ENCODE peak calls at places on chromosomes 11 and 22, in seven cellular contexts. Q, Y, Z, W, U, A and P are unnamed samples.

GRCh38 chr22:25874327-25874726 is 132.3 kb downstream of the MYO18B start:
- DNase-seq in Q (no peak), Y (no peak), Z (no peak), W (no peak), U (no peak), A (no peak), P (no peak)

GRCh38 chr22:25382762-25383161 is 163.3 kb downstream of the CRYBB2 start:
- DNase-seq in Q (no peak), Y (no peak), Z (no peak), W (no peak), U (no peak), A (no peak), P (no peak)

GRCh38 chr11:34495724-34496377 is 17.7 kb downstream of the ELF5 start:
- DNase-seq in Q (no peak), Y (peak), Z (no peak), W (no peak), U (peak), A (no peak), P (no peak)

GRCh38 chr22:33867118-33867863 is 53.0 kb downstream of the LARGE1 start:
- DNase-seq in Q (no peak), Y (no peak), Z (no peak), W (no peak), U (peak), A (no peak), P (no peak)

GRCh38 chr11:90836031-90836430 is 613.2 kb upstream of the CHORDC1 start:
- DNase-seq in Q (no peak), Y (no peak), Z (no peak), W (no peak), U (no peak), A (no peak), P (no peak)

GRCh38 chr22:33188316-33188715 is 130.1 kb upstream of the SYN3 start:
- DNase-seq in Q (no peak), Y (no peak), Z (no peak), W (no peak), U (no peak), A (no peak), P (no peak)

GRCh38 chr11:12888525-12889158 is 120.5 kb upstream of the RASSF10 start:
- DNase-seq in Q (peak), Y (peak), Z (peak), W (peak), U (peak), A (no peak), P (peak)

GRCh38 chr11:70027451-70027850 is 50.7 kb upstream of the ANO1 start:
- DNase-seq in Q (peak), Y (no peak), Z (no peak), W (no peak), U (no peak), A (no peak), P (no peak)

GRCh38 chr22:20994128-20994901 is 7.6 kb downstream of the THAP7 start:
- DNase-seq in Q (no peak), Y (no peak), Z (no peak), W (no peak), U (no peak), A (no peak), P (no peak)

GRCh38 chr11:46617451-46618314 is at the start of gene ATG13:
- DNase-seq in Q (peak), Y (peak), Z (peak), W (peak), U (peak), A (no peak), P (peak)

GRCh38 chr11:107908211-107908610 is 20.0 kb upstream of the RAB39A start:
- DNase-seq in Q (no peak), Y (no peak), Z (no peak), W (no peak), U (no peak), A (no peak), P (no peak)

GRCh38 chr11:122285021-122285420 is 169.0 kb upstream of the BLID start:
- DNase-seq in Q (no peak), Y (no peak), Z (no peak), W (no peak), U (no peak), A (no peak), P (no peak)

GRCh38 chr11:32960553-32961164 is 55.0 kb upstream of the DEPDC7 start:
- DNase-seq in Q (no peak), Y (peak), Z (peak), W (peak), U (peak), A (peak), P (peak)

GRCh38 chr22:32904044-32904443 is 102.5 kb downstream of the TIMP3 start:
- DNase-seq in Q (no peak), Y (peak), Z (peak), W (peak), U (peak), A (no peak), P (peak)

GRCh38 chr11:76846441-76846840 is 14.3 kb upstream of the ACER3 start:
- DNase-seq in Q (no peak), Y (no peak), Z (no peak), W (no peak), U (no peak), A (no peak), P (no peak)

GRCh38 chr11:43934359-43935130 is 7.9 kb upstream of the C11orf96 start:
- DNase-seq in Q (no peak), Y (no peak), Z (no peak), W (no peak), U (no peak), A (no peak), P (no peak)

GRCh38 chr11:126948563-126948962 is 52.0 kb downstream of the KIRREL3 start:
- DNase-seq in Q (no peak), Y (no peak), Z (no peak), W (no peak), U (no peak), A (no peak), P (no peak)

GRCh38 chr11:73331138-73331916 is 23.3 kb downstream of the ARHGEF17 start:
- DNase-seq in Q (peak), Y (no peak), Z (peak), W (peak), U (peak), A (no peak), P (no peak)

GRCh38 chr11:129846508-129847335 is 31.1 kb downstream of the TMEM45B start:
- DNase-seq in Q (no peak), Y (no peak), Z (no peak), W (no peak), U (peak), A (peak), P (peak)

GRCh38 chr11:21582791-21583190 is 610.1 kb upstream of the ANO5 start:
- DNase-seq in Q (no peak), Y (no peak), Z (no peak), W (no peak), U (no peak), A (no peak), P (no peak)

GRCh38 chr11:7597620-7598019 is 75.7 kb downstream of the CYB5R2 start:
- DNase-seq in Q (no peak), Y (no peak), Z (no peak), W (no peak), U (no peak), A (no peak), P (peak)

GRCh38 chr11:10293423-10294288 is at the start of gene SBF2:
- DNase-seq in Q (peak), Y (no peak), Z (peak), W (peak), U (peak), A (no peak), P (peak)

GRCh38 chr11:130583866-130584265 is 135.4 kb downstream of the ADAMTS15 start:
- DNase-seq in Q (no peak), Y (no peak), Z (no peak), W (no peak), U (no peak), A (no peak), P (no peak)

GRCh38 chr22:50697667-50698506 is 25.3 kb downstream of the SHANK3 start:
- DNase-seq in Q (no peak), Y (no peak), Z (no peak), W (peak), U (no peak), A (no peak), P (no peak)

GRCh38 chr11:126546694-126547093 is 191.2 kb downstream of the ST3GAL4 start:
- DNase-seq in Q (no peak), Y (no peak), Z (no peak), W (no peak), U (no peak), A (no peak), P (no peak)

GRCh38 chr11:3050386-3051325 is 6.6 kb downstream of the CARS1 start:
- DNase-seq in Q (no peak), Y (no peak), Z (no peak), W (no peak), U (no peak), A (no peak), P (no peak)

GRCh38 chr11:76824980-76825725 is 35.6 kb upstream of the ACER3 start:
- DNase-seq in Q (no peak), Y (no peak), Z (peak), W (no peak), U (no peak), A (no peak), P (peak)

GRCh38 chr11:65182258-65183170 is 786 bp downstream of the CAPN1 start:
- DNase-seq in Q (no peak), Y (peak), Z (peak), W (no peak), U (peak), A (no peak), P (peak)

GRCh38 chr11:65183201-65183891 is 1.6 kb downstream of the CAPN1 start:
- DNase-seq in Q (no peak), Y (peak), Z (no peak), W (no peak), U (no peak), A (no peak), P (peak)

GRCh38 chr11:65185869-65186341 is 4.2 kb downstream of the CAPN1 start:
- DNase-seq in Q (peak), Y (no peak), Z (no peak), W (no peak), U (no peak), A (no peak), P (no peak)

GRCh38 chr11:65185166-65185565 is 3.4 kb downstream of the CAPN1 start:
- DNase-seq in Q (no peak), Y (no peak), Z (no peak), W (no peak), U (no peak), A (no peak), P (no peak)

DNA sequence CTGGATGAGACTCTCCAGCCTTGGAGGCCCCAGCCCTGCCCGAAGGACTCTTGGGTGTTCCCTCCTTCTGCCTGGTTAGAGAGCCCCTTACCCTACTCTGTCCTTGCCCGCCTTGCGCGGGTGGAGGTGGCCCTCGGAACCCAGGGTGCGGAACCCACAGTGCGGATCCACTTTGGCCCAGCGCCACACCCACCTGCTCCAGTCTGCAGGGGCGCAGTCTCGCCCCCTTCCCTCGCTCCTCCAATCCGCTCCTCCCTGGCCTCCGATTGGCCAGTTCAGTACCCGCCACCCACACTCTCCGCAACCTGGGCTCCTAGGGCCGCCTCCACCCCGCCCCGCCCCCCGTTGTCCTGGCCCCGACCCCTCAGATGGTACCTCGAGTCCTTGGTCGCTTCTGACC is 2.4 kb downstream of the CAPN1 start:
- DNase-seq in Q (peak), Y (no peak), Z (no peak), W (no peak), U (no peak), A (no peak), P (no peak)
- TF ChIP-seq JUND in Q (no peak), Y (no peak), Z (no peak), W (no peak), U (no peak), A (no peak), P (no peak)

GRCh38 chr11:11533057-11533456 is 88.7 kb downstream of the GALNT18 start:
- DNase-seq in Q (no peak), Y (no peak), Z (no peak), W (no peak), U (no peak), A (no peak), P (no peak)

GRCh38 chr11:11532574-11532973 is 89.2 kb downstream of the GALNT18 start:
- DNase-seq in Q (no peak), Y (no peak), Z (no peak), W (no peak), U (no peak), A (no peak), P (no peak)

GRCh38 chr11:11533751-11534150 is 88.1 kb downstream of the GALNT18 start:
- DNase-seq in Q (no peak), Y (no peak), Z (no peak), W (no peak), U (no peak), A (no peak), P (no peak)

GRCh38 chr11:11528986-11529385 is 92.8 kb downstream of the GALNT18 start:
- DNase-seq in Q (no peak), Y (no peak), Z (no peak), W (no peak), U (no peak), A (no peak), P (no peak)

DNA sequence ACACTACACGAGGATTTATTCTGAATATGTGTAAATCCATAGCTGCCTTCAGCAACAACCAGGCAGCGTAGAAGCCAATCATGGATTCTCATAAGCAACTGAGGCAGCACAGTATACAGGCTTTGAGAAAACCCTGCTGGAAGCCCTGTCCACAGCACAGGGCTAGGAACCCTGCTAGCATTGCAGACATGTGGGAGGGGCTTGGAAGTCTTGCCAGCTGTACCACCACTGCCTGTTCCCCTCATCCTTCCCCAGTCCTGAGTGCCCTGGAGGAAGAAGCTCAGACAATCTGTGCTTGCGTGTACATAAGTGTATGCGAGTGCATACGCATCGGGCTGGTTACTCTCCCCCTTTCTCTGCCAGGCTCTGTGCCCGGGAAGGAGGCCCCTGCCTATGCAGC is 90.7 kb downstream of the GALNT18 start:
- DNase-seq in Q (no peak), Y (no peak), Z (no peak), W (peak), U (no peak), A (no peak), P (no peak)
- TF ChIP-seq JUND in Q (no peak), Y (no peak), Z (no peak), W (no peak), U (no peak), A (no peak), P (no peak)

GRCh38 chr11:118911880-118912741 is 13.6 kb downstream of the BCL9L start:
- DNase-seq in Q (peak), Y (peak), Z (peak), W (no peak), U (peak), A (no peak), P (peak)

GRCh38 chr11:118914178-118914918 is 11.4 kb downstream of the BCL9L start:
- DNase-seq in Q (no peak), Y (no peak), Z (no peak), W (no peak), U (peak), A (no peak), P (no peak)

GRCh38 chr11:118913411-118914125 is 12.2 kb downstream of the BCL9L start:
- DNase-seq in Q (no peak), Y (no peak), Z (no peak), W (no peak), U (no peak), A (no peak), P (peak)

GRCh38 chr11:118911113-118911879 is 14.4 kb downstream of the BCL9L start:
- DNase-seq in Q (no peak), Y (no peak), Z (peak), W (no peak), U (peak), A (no peak), P (no peak)

GRCh38 chr11:118912742-118913410 is 12.8 kb downstream of the BCL9L start:
- DNase-seq in Q (no peak), Y (no peak), Z (peak), W (no peak), U (no peak), A (peak), P (no peak)
- TF ChIP-seq JUND in Q (no peak), Y (no peak), Z (peak), W (no peak), U (no peak), A (no peak), P (no peak)

GRCh38 chr11:29914203-29914930 is 102.5 kb downstream of the KCNA4 start:
- DNase-seq in Q (no peak), Y (no peak), Z (no peak), W (no peak), U (no peak), A (no peak), P (no peak)
- TF ChIP-seq JUND in Q (no peak), Y (no peak), Z (no peak), W (no peak), U (no peak), A (no peak), P (no peak)